ENCODE peak calls at places on chromosomes 11 and 22, in five cellular contexts. One of them, this sample, is unnamed.

GRCh38 chr11:112516771-112517170 is 256.1 kb upstream of the PLET1 start:
- DNase-seq in body of pancreas: no peak
- DNase-seq in CD8-positive, alpha-beta T cell: no peak
- DNase-seq in cardiac fibroblast: no peak
- DNase-seq in astrocyte: no peak
- DNase-seq in this sample: no peak

GRCh38 chr11:66112041-66112491 is 42.0 kb downstream of the PACS1 start:
- DNase-seq in body of pancreas: no peak
- DNase-seq in CD8-positive, alpha-beta T cell: no peak
- DNase-seq in cardiac fibroblast: no peak
- DNase-seq in astrocyte: no peak
- DNase-seq in this sample: no peak

GRCh38 chr11:67085617-67086016 is 29.0 kb downstream of the RHOD start:
- DNase-seq in body of pancreas: no peak
- DNase-seq in CD8-positive, alpha-beta T cell: no peak
- DNase-seq in cardiac fibroblast: no peak
- DNase-seq in astrocyte: no peak
- DNase-seq in this sample: no peak

GRCh38 chr11:44409071-44409470 is 99.1 kb upstream of the ALX4 start:
- DNase-seq in body of pancreas: no peak
- DNase-seq in CD8-positive, alpha-beta T cell: no peak
- DNase-seq in cardiac fibroblast: no peak
- DNase-seq in astrocyte: no peak
- DNase-seq in this sample: no peak

GRCh38 chr11:4181780-4182721 is 87.5 kb downstream of the RRM1 start:
- DNase-seq in body of pancreas: peak; percentile 83
- DNase-seq in CD8-positive, alpha-beta T cell: no peak
- DNase-seq in cardiac fibroblast: peak; percentile 68
- DNase-seq in astrocyte: peak; percentile 12
- DNase-seq in this sample: peak; percentile 49

GRCh38 chr11:74634537-74634936 is 42.2 kb downstream of the POLD3 start:
- DNase-seq in body of pancreas: peak; percentile 40
- DNase-seq in CD8-positive, alpha-beta T cell: no peak
- DNase-seq in cardiac fibroblast: peak; percentile 81
- DNase-seq in astrocyte: peak; percentile 50
- DNase-seq in this sample: peak; percentile 39

GRCh38 chr22:40635008-40635939 is 1.2 kb downstream of the MRTFA start:
- DNase-seq in body of pancreas: no peak
- DNase-seq in CD8-positive, alpha-beta T cell: no peak
- DNase-seq in cardiac fibroblast: peak; percentile 52
- DNase-seq in astrocyte: no peak
- DNase-seq in this sample: no peak

GRCh38 chr11:121105063-121105480 is 4.0 kb downstream of the TECTA start:
- DNase-seq in body of pancreas: no peak
- DNase-seq in CD8-positive, alpha-beta T cell: no peak
- DNase-seq in cardiac fibroblast: no peak
- DNase-seq in astrocyte: no peak
- DNase-seq in this sample: no peak

GRCh38 chr11:108906826-108907225 is 242.0 kb downstream of the DDX10 start:
- DNase-seq in body of pancreas: no peak
- DNase-seq in CD8-positive, alpha-beta T cell: no peak
- DNase-seq in cardiac fibroblast: peak; percentile 47
- DNase-seq in astrocyte: peak; percentile 34
- DNase-seq in this sample: no peak

GRCh38 chr22:50606126-50606525 is 5.5 kb downstream of the MAPK8IP2 start:
- DNase-seq in body of pancreas: no peak
- DNase-seq in CD8-positive, alpha-beta T cell: no peak
- DNase-seq in cardiac fibroblast: no peak
- DNase-seq in astrocyte: no peak
- DNase-seq in this sample: no peak

GRCh38 chr11:131904756-131905155 is 534.3 kb downstream of the NTM start:
- DNase-seq in body of pancreas: no peak
- DNase-seq in CD8-positive, alpha-beta T cell: no peak
- DNase-seq in cardiac fibroblast: no peak
- DNase-seq in astrocyte: no peak
- DNase-seq in this sample: peak; percentile 89

GRCh38 chr22:39029227-39029626 is 8.3 kb downstream of the APOBEC3D start:
- DNase-seq in body of pancreas: no peak
- DNase-seq in CD8-positive, alpha-beta T cell: no peak
- DNase-seq in cardiac fibroblast: no peak
- DNase-seq in astrocyte: no peak
- DNase-seq in this sample: no peak

GRCh38 chr11:75482310-75482606 is 43.5 kb downstream of the GDPD5 start:
- DNase-seq in body of pancreas: peak; percentile 47
- DNase-seq in CD8-positive, alpha-beta T cell: no peak
- DNase-seq in cardiac fibroblast: no peak
- DNase-seq in astrocyte: no peak
- DNase-seq in this sample: no peak

GRCh38 chr11:77074626-77075221 is 8.0 kb downstream of the CAPN5 start:
- DNase-seq in body of pancreas: no peak
- DNase-seq in CD8-positive, alpha-beta T cell: no peak
- DNase-seq in cardiac fibroblast: no peak
- DNase-seq in astrocyte: no peak
- DNase-seq in this sample: no peak

GRCh38 chr11:17770048-17770652 is 35.6 kb downstream of the KCNC1 start:
- DNase-seq in body of pancreas: peak; percentile 67
- DNase-seq in CD8-positive, alpha-beta T cell: no peak
- DNase-seq in cardiac fibroblast: no peak
- DNase-seq in astrocyte: no peak
- DNase-seq in this sample: no peak

GRCh38 chr11:2139118-2139490 is at the start of gene IGF2:
- DNase-seq in body of pancreas: no peak
- DNase-seq in CD8-positive, alpha-beta T cell: no peak
- DNase-seq in cardiac fibroblast: no peak
- DNase-seq in astrocyte: no peak
- DNase-seq in this sample: no peak

GRCh38 chr11:72179804-72180396 is 12.0 kb upstream of the FOLR1 start:
- DNase-seq in body of pancreas: no peak
- DNase-seq in CD8-positive, alpha-beta T cell: no peak
- DNase-seq in cardiac fibroblast: peak; percentile 7
- DNase-seq in astrocyte: peak; percentile 39
- DNase-seq in this sample: no peak

GRCh38 chr11:61806785-61807184 is 10.0 kb downstream of the FADS1 start:
- DNase-seq in body of pancreas: no peak
- DNase-seq in CD8-positive, alpha-beta T cell: no peak
- DNase-seq in cardiac fibroblast: no peak
- DNase-seq in astrocyte: no peak
- DNase-seq in this sample: no peak

GRCh38 chr11:114156766-114157165 is 97.3 kb downstream of the ZBTB16 start:
- DNase-seq in body of pancreas: no peak
- DNase-seq in CD8-positive, alpha-beta T cell: no peak
- DNase-seq in cardiac fibroblast: no peak
- DNase-seq in astrocyte: no peak
- DNase-seq in this sample: no peak

GRCh38 chr11:108069947-108070346 is 51.4 kb upstream of the ACAT1 start:
- DNase-seq in body of pancreas: no peak
- DNase-seq in CD8-positive, alpha-beta T cell: no peak
- DNase-seq in cardiac fibroblast: peak; percentile 67
- DNase-seq in astrocyte: peak; percentile 63
- DNase-seq in this sample: peak; percentile 45

GRCh38 chr11:45687836-45688235 is 22.4 kb upstream of the CHST1 start:
- DNase-seq in body of pancreas: no peak
- DNase-seq in CD8-positive, alpha-beta T cell: no peak
- DNase-seq in cardiac fibroblast: no peak
- DNase-seq in astrocyte: no peak
- DNase-seq in this sample: no peak
- TF ChIP-seq CTCF in body of pancreas: no peak
- TF ChIP-seq CTCF in CD8-positive, alpha-beta T cell: no peak
- TF ChIP-seq CTCF in cardiac fibroblast: no peak
- TF ChIP-seq CTCF in astrocyte: no peak
- TF ChIP-seq CTCF in this sample: no peak

DNA sequence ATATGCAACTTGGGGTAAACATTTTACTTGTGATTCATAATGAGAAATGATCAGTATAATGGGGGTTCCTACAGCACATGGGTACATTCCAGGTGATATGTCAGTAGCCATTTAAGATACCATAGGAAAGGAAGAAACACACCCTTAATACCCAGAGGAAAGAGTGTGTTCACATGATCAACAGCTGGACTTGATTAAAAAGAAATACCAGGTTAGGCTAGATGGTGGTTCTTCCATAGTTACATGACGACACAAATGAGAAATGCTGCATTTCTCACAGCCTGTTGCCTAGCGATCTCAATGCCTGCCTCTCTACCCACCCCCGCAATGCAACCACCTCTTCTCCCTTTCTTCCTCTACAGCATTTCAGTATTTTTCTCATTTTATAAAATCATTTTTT is 96.8 kb downstream of the TTC28 start:
- DNase-seq in body of pancreas: no peak
- DNase-seq in CD8-positive, alpha-beta T cell: no peak
- DNase-seq in cardiac fibroblast: peak; percentile 80
- DNase-seq in astrocyte: peak; percentile 81
- DNase-seq in this sample: peak; percentile 62
- H3K4me3 ChIP-seq in body of pancreas: no peak overlapping the region
- H3K4me3 ChIP-seq in CD8-positive, alpha-beta T cell: no peak overlapping the region
- H3K4me3 ChIP-seq in cardiac fibroblast: no peak overlapping the region
- H3K4me3 ChIP-seq in astrocyte: no peak overlapping the region
- H3K4me3 ChIP-seq in this sample: no peak overlapping the region

GRCh38 chr11:126186708-126187481 is 24.6 kb downstream of the RPUSD4 start:
- DNase-seq in body of pancreas: no peak
- DNase-seq in CD8-positive, alpha-beta T cell: no peak
- DNase-seq in cardiac fibroblast: no peak
- DNase-seq in astrocyte: no peak
- DNase-seq in this sample: no peak
- TF ChIP-seq CTCF in body of pancreas: no peak
- TF ChIP-seq CTCF in CD8-positive, alpha-beta T cell: no peak
- TF ChIP-seq CTCF in cardiac fibroblast: no peak
- TF ChIP-seq CTCF in astrocyte: no peak
- TF ChIP-seq CTCF in this sample: peak; percentile 34

DNA sequence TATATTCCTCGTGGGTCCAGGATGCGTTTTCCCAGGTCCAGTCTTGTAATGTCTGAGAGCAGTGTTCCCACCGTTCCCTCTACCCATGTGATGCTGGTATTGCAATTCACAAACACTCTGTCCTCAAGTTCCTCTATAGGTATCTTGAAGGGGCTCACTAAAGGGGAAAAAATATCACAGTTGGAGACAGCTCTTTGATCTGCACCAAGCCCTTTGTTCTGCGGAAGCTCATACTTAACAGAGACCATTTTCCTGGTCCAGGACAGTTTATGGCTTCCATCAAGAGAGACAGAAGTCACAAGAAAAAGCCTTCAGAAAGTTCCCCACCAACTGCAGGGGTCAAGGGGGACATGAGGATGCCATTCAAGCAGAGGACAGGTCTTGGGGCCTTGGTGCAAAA is 2.1 kb downstream of the CD3D start:
- DNase-seq in body of pancreas: no peak
- DNase-seq in CD8-positive, alpha-beta T cell: no peak
- DNase-seq in cardiac fibroblast: no peak
- DNase-seq in astrocyte: no peak
- DNase-seq in this sample: no peak
- H3K4me3 ChIP-seq in body of pancreas: no peak overlapping the region
- H3K4me3 ChIP-seq in CD8-positive, alpha-beta T cell: peak overlapping the region; percentile 92
- H3K4me3 ChIP-seq in cardiac fibroblast: no peak overlapping the region
- H3K4me3 ChIP-seq in astrocyte: no peak overlapping the region
- H3K4me3 ChIP-seq in this sample: no peak overlapping the region

GRCh38 chr11:55895216-55895615 is 12.1 kb downstream of the TRIM51 start:
- DNase-seq in body of pancreas: no peak
- DNase-seq in CD8-positive, alpha-beta T cell: no peak
- DNase-seq in cardiac fibroblast: no peak
- DNase-seq in astrocyte: no peak
- DNase-seq in this sample: no peak
- TF ChIP-seq CTCF in body of pancreas: no peak
- TF ChIP-seq CTCF in CD8-positive, alpha-beta T cell: no peak
- TF ChIP-seq CTCF in cardiac fibroblast: no peak
- TF ChIP-seq CTCF in astrocyte: no peak
- TF ChIP-seq CTCF in this sample: no peak

This sample was measured in brain microvascular endothelial cell.